ENCODE peak calls at places on chromosomes 13 and 19, in nine cellular contexts. S, W, R, L, K, X, V, Q and B are unnamed samples.

GRCh38 chr13:85654227-85654626 is 145.0 kb downstream of the SLITRK6 start:
- DNase-seq in K (no peak), V (no peak), S (no peak), X (no peak), R (no peak), Q (no peak), L (no peak), W (no peak), B (no peak)

GRCh38 chr13:97766749-97767148 is 186.7 kb upstream of the IPO5 start:
- DNase-seq in S (no peak), Q (no peak), L (no peak), K (no peak), V (no peak), R (no peak), X (no peak), W (no peak), B (no peak)

GRCh38 chr13:23570099-23570926 is at the start of gene TNFRSF19:
- DNase-seq in W (peak; percentile 49), R (peak; percentile 30), K (no peak), Q (peak; percentile 90), L (peak; percentile 80), X (no peak), V (no peak), S (peak; percentile 84), B (peak; percentile 88)

GRCh38 chr19:29001922-29002247 is 211.1 kb downstream of the UQCRFS1 start:
- DNase-seq in K (no peak), Q (no peak), V (no peak), S (no peak), R (no peak), X (no peak), L (no peak), W (no peak), B (no peak)

GRCh38 chr13:78993792-78994191 is 334.8 kb upstream of the OBI1 start:
- DNase-seq in V (no peak), L (no peak), X (no peak), Q (no peak), K (no peak), R (no peak), W (peak; percentile 14), S (no peak), B (no peak)

GRCh38 chr13:29955137-29955650 is 104.8 kb upstream of the UBL3 start:
- DNase-seq in W (no peak), R (no peak), L (no peak), X (no peak), Q (no peak), V (no peak), S (no peak), K (no peak), B (no peak)

GRCh38 chr13:45781553-45782326 is 69.8 kb downstream of the SIAH3 start:
- DNase-seq in Q (peak; percentile 97), W (peak; percentile 89), S (peak; percentile 71), V (peak; percentile 50), K (no peak), R (peak; percentile 39), L (no peak), X (peak; percentile 80), B (no peak)

GRCh38 chr13:48853381-48854102 is 122.2 kb upstream of the FNDC3A start:
- DNase-seq in L (no peak), K (no peak), W (no peak), R (no peak), S (no peak), X (no peak), Q (no peak), V (no peak), B (no peak)

GRCh38 chr19:49761625-49762311 is 1.3 kb downstream of the TSKS start:
- DNase-seq in W (no peak), V (no peak), X (no peak), R (no peak), L (peak; percentile 28), K (no peak), S (peak; percentile 47), Q (no peak), B (peak; percentile 65)

GRCh38 chr19:11693505-11694499 is 44.9 kb downstream of the ZNF823 start:
- DNase-seq in V (no peak), L (peak; percentile 11), Q (peak; percentile 62), S (no peak), X (no peak), R (no peak), W (peak; percentile 95), K (no peak), B (peak; percentile 55)

GRCh38 chr13:30616927-30617314 is 799 bp upstream of the USPL1 start:
- DNase-seq in W (peak; percentile 85), R (peak; percentile 85), V (peak; percentile 71), S (peak; percentile 71), Q (peak; percentile 63), L (peak; percentile 89), K (peak; percentile 34), X (no peak), B (peak; percentile 79)

GRCh38 chr13:112053167-112053743 is 13.7 kb upstream of the SOX1 start:
- DNase-seq in L (no peak), R (no peak), K (no peak), Q (no peak), X (no peak), W (no peak), V (no peak), S (no peak), B (no peak)

GRCh38 chr13:113220877-113221276 is 11.5 kb downstream of the CUL4A start:
- DNase-seq in R (no peak), K (no peak), S (peak; percentile 52), Q (peak; percentile 60), W (no peak), L (no peak), V (no peak), X (no peak), B (no peak)

GRCh38 chr13:51665456-51665855 is 81.2 kb downstream of the WDFY2 start:
- DNase-seq in S (no peak), X (no peak), Q (no peak), K (no peak), V (no peak), W (no peak), R (no peak), L (no peak), B (no peak)

GRCh38 chr13:72194531-72194930 is 327.5 kb upstream of the DACH1 start:
- DNase-seq in W (no peak), L (no peak), X (no peak), S (no peak), V (peak; percentile 74), Q (peak; percentile 46), R (no peak), K (no peak), B (no peak)

DNA sequence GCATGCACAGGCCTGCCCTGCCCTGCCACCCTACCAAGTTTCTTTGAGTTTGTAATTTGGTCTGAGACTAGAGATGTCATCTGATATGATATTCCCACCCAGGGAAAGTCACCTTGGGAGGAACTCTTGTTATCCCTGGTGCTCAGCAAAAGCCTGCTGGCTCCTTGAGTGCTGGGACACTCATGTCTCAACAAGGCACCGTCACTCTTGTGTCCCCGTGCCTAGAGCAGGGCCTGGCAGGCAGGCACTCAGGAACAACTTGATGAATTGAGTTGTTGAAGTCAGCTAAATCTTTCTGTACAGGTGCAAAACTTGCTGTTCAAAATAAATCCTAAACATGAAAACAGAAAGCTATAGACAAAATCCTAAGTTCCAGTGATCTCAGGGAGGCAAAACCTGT is 345.4 kb downstream of the KCNRG start:
- DNase-seq in L (no peak), K (no peak), S (no peak), V (no peak), R (no peak), Q (no peak), X (no peak), W (no peak), B (no peak)
- H3K4me3 ChIP-seq in L (no peak overlapping the region), K (no peak overlapping the region), S (no peak overlapping the region), V (no peak overlapping the region), R (no peak overlapping the region), Q (no peak overlapping the region), X (no peak overlapping the region), W (no peak overlapping the region), B (no peak overlapping the region)

DNA sequence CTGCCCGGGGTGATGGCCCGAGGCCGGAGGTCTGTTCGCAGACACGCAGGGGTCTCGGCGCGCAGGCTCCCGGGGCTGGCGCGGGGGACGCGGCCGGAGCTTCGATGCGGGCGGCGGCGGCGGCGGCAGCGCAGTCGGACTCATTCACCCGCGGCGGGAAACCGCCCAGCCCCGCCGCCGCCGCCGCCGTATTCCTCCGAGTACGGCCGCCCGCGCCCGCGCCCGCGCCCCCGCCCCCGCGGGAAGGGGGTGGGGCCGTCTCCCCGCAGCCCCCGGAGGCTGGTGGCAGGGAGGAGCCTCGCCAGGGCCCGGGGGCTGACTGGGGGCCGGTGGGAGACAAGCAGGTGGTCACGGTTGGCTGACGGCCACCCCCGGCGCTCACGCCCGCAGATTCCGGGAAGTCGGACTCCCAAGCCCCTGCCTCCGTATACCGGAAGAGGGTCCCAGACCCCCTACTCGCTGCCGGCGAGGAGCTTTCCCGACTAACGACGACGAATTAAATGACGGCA is at the start of gene C2CD4C:
- DNase-seq in X (peak; percentile 77), L (peak; percentile 59), S (no peak), W (peak; percentile 54), K (no peak), R (no peak), Q (no peak), V (no peak), B (peak; percentile 31)
- H3K4me3 ChIP-seq in X (peak within 1 kb of the TSS; percentile 49), L (peak within 1 kb of the TSS; percentile 81), S (peak within 1 kb of the TSS; percentile 62), W (peak within 1 kb of the TSS; percentile 63), K (peak within 1 kb of the TSS; percentile 41), R (no peak within 1 kb of the TSS), Q (peak within 1 kb of the TSS; percentile 41), V (peak within 1 kb of the TSS; percentile 24), B (peak within 1 kb of the TSS; percentile 41)

GRCh38 chr19:55649579-55650557 is 1.9 kb downstream of the CCDC106 start:
- DNase-seq in X (no peak), S (no peak), K (no peak), L (no peak), V (no peak), R (no peak), W (no peak), Q (no peak), B (no peak)
- H3K4me3 ChIP-seq in X (no peak overlapping the region), S (no peak overlapping the region), K (no peak overlapping the region), L (no peak overlapping the region), V (no peak overlapping the region), R (no peak overlapping the region), W (peak overlapping the region; percentile 93), Q (no peak overlapping the region), B (no peak overlapping the region)

GRCh38 chr19:9834302-9834725 is 804 bp upstream of the PIN1 start:
- DNase-seq in W (no peak), S (no peak), V (no peak), X (no peak), K (no peak), R (no peak), Q (no peak), L (no peak), B (no peak)
- H3K4me3 ChIP-seq in W (peak overlapping the region; percentile 99), S (peak overlapping the region; percentile 99), V (no peak overlapping the region), X (no peak overlapping the region), K (peak overlapping the region; percentile 94), R (no peak overlapping the region), Q (peak overlapping the region; percentile 66), L (peak overlapping the region; percentile 18), B (peak overlapping the region; percentile 95)